ENCODE peak calls at places on chromosomes 13 and 19, in six cellular contexts. Y, C, F, W, V and T are unnamed samples.

GRCh38 chr13:64997438-64997837 is 2232.7 kb downstream of the PCDH9 start:
- DNase-seq in F (no peak), W (no peak), Y (no peak), C (no peak), V (no peak), T (no peak)

GRCh38 chr19:42052241-42052863 is 17.7 kb downstream of the GRIK5 start:
- DNase-seq in C (no peak), Y (no peak), W (no peak), F (no peak), V (no peak), T (no peak)

GRCh38 chr13:90857921-90858320 is 489.6 kb upstream of the MIR17HG start:
- DNase-seq in V (no peak), W (no peak), Y (no peak), F (no peak), C (no peak), T (no peak)

GRCh38 chr19:39982883-39983282 is 11.9 kb downstream of the PSMC4 start:
- DNase-seq in C (no peak), Y (no peak), V (no peak), F (no peak), W (no peak), T (no peak)

GRCh38 chr19:35908977-35909683 is 1.0 kb upstream of the TYROBP start:
- DNase-seq in V (peak; percentile 50), F (peak; percentile 42), Y (no peak), W (peak; percentile 35), C (no peak), T (peak; percentile 78)

GRCh38 chr13:111941845-111942447 is 125.0 kb upstream of the SOX1 start:
- DNase-seq in F (no peak), W (no peak), Y (no peak), V (no peak), C (no peak), T (no peak)

GRCh38 chr19:16442386-16443276 is 29.1 kb downstream of the EPS15L1 start:
- DNase-seq in Y (peak; percentile 42), W (no peak), C (peak; percentile 86), F (no peak), V (no peak), T (no peak)

GRCh38 chr19:6297202-6297601 is 17.4 kb upstream of the MLLT1 start:
- DNase-seq in Y (no peak), F (no peak), V (no peak), C (no peak), W (no peak), T (no peak)

GRCh38 chr19:13463296-13463695 is 43.0 kb downstream of the CACNA1A start:
- DNase-seq in W (no peak), F (peak; percentile 49), Y (no peak), C (no peak), V (no peak), T (peak; percentile 19)

GRCh38 chr19:13339869-13340268 is 166.4 kb downstream of the CACNA1A start:
- DNase-seq in Y (peak; percentile 12), C (no peak), W (no peak), V (no peak), F (no peak), T (no peak)

GRCh38 chr13:97141564-97142005 is 80.5 kb upstream of the MBNL2 start:
- DNase-seq in V (no peak), Y (peak; percentile 30), C (no peak), W (peak; percentile 21), F (peak; percentile 57), T (peak; percentile 37)

GRCh38 chr13:19665427-19665859 is 32.0 kb downstream of the MPHOSPH8 start:
- DNase-seq in C (no peak), V (no peak), F (no peak), W (no peak), Y (no peak), T (no peak)

GRCh38 chr19:32200312-32201038 is 144.9 kb upstream of the ZNF507 start:
- DNase-seq in Y (no peak), F (no peak), V (no peak), W (peak; percentile 10), C (no peak), T (no peak)

GRCh38 chr13:23447927-23448326 is 14.4 kb upstream of the SACS start:
- DNase-seq in C (no peak), W (no peak), V (no peak), Y (no peak), F (no peak), T (no peak)

GRCh38 chr19:6737873-6738725 is 719 bp upstream of the GPR108 start:
- DNase-seq in C (no peak), W (peak; percentile 54), V (peak; percentile 99), F (peak; percentile 93), Y (peak; percentile 94), T (peak; percentile 91)

GRCh38 chr13:106291006-106291405 is 244.5 kb downstream of the EFNB2 start:
- DNase-seq in W (no peak), F (no peak), Y (no peak), C (no peak), V (no peak), T (no peak)

GRCh38 chr13:80830431-80830830 is 489.5 kb upstream of the SPRY2 start:
- DNase-seq in F (no peak), C (no peak), V (no peak), W (no peak), Y (no peak), T (no peak)

GRCh38 chr19:10871711-10872550 is 578 bp downstream of the CARM1 start:
- DNase-seq in C (no peak), V (no peak), W (no peak), F (peak; percentile 36), Y (peak; percentile 66), T (peak; percentile 60)

GRCh38 chr13:67086260-67086659 is 143.9 kb downstream of the PCDH9 start:
- DNase-seq in W (no peak), V (no peak), Y (no peak), C (no peak), F (no peak), T (no peak)

GRCh38 chr13:23347601-23348000 is 85.9 kb downstream of the SACS start:
- DNase-seq in C (no peak), F (no peak), W (no peak), Y (no peak), V (no peak), T (no peak)

GRCh38 chr19:29831686-29832085 is 19.9 kb downstream of the CCNE1 start:
- DNase-seq in C (no peak), W (no peak), V (no peak), Y (no peak), F (no peak), T (no peak)

GRCh38 chr19:40006273-40006691 is 9.4 kb downstream of the ZNF546 start:
- DNase-seq in V (no peak), W (no peak), C (no peak), Y (no peak), F (no peak), T (no peak)

GRCh38 chr19:29805026-29805925 is 6.5 kb upstream of the CCNE1 start:
- DNase-seq in C (no peak), V (no peak), Y (no peak), W (no peak), F (no peak), T (no peak)

GRCh38 chr19:46745521-46746280 is at the start of gene FKRP:
- DNase-seq in V (no peak), F (no peak), C (no peak), W (peak; percentile 31), Y (peak; percentile 48), T (no peak)

GRCh38 chr13:46122304-46122703 is 17.5 kb upstream of the CPB2 start:
- DNase-seq in W (no peak), V (no peak), C (no peak), F (no peak), Y (no peak), T (no peak)

GRCh38 chr19:46946090-46946489 is 73.5 kb upstream of the NPAS1 start:
- DNase-seq in F (no peak), C (no peak), Y (no peak), W (no peak), V (no peak), T (no peak)

GRCh38 chr19:4618019-4618418 is 21.3 kb upstream of the TNFAIP8L1 start:
- DNase-seq in V (no peak), C (no peak), F (no peak), W (no peak), Y (no peak), T (no peak)

GRCh38 chr19:703651-704446 is 4.9 kb upstream of the PALM start:
- DNase-seq in C (no peak), F (peak; percentile 68), W (no peak), Y (peak; percentile 59), V (no peak), T (peak; percentile 71)